ENCODE peak calls at places on chromosome 2, in four cellular contexts. I is glutamatergic neuron, J is IMR-90, N is neural progenitor cell. U is an unnamed sample.

GRCh38 chr2:3650140-3650944 is 7.7 kb upstream of the ALLC start:
- DNase-seq in I (no peak), J (no peak), N (no peak), U (no peak)

GRCh38 chr2:99066075-99066557 is 75.4 kb upstream of the C2orf15 start:
- DNase-seq in I (no peak), J (peak; percentile 38), N (peak; percentile 43), U (no peak)

GRCh38 chr2:212794471-212794870 is 255.9 kb upstream of the ERBB4 start:
- DNase-seq in I (no peak), J (no peak), N (no peak), U (no peak)

GRCh38 chr2:111519074-111519473 is 364.9 kb downstream of the ANAPC1 start:
- DNase-seq in I (no peak), J (no peak), N (no peak), U (no peak)

GRCh38 chr2:42922790-42923631 is 130.6 kb upstream of the HAAO start:
- DNase-seq in I (no peak), J (peak; percentile 81), N (no peak), U (no peak)

GRCh38 chr2:162333968-162334367 is 10.0 kb upstream of the GCA start:
- DNase-seq in I (no peak), J (peak; percentile 33), N (peak; percentile 42), U (no peak)

GRCh38 chr2:105641389-105641811 is 103.3 kb upstream of the NCK2 start:
- DNase-seq in I (peak; percentile 23), J (no peak), N (no peak), U (no peak)

GRCh38 chr2:197450485-197450884 is 2.9 kb upstream of the COQ10B start:
- DNase-seq in I (no peak), J (no peak), N (no peak), U (no peak)

GRCh38 chr2:48200591-48201293 is 294.4 kb upstream of the FBXO11 start:
- DNase-seq in I (no peak), J (no peak), N (no peak), U (no peak)

GRCh38 chr2:84924173-84925106 is 19.0 kb downstream of the TMSB10 start:
- DNase-seq in I (no peak), J (peak; percentile 30), N (peak; percentile 44), U (no peak)

GRCh38 chr2:217261452-217261851 is 401.6 kb upstream of the TNP1 start:
- DNase-seq in I (no peak), J (peak; percentile 61), N (no peak), U (no peak)

GRCh38 chr2:113083311-113083710 is 15.5 kb downstream of the IL1F10 start:
- DNase-seq in I (no peak), J (no peak), N (no peak), U (no peak)

GRCh38 chr2:32977228-32977758 is 30.5 kb downstream of the LTBP1 start:
- DNase-seq in I (no peak), J (no peak), N (no peak), U (no peak)

GRCh38 chr2:3662239-3662638 is 4.2 kb downstream of the ALLC start:
- DNase-seq in I (no peak), J (no peak), N (no peak), U (no peak)

GRCh38 chr2:104685591-104685990 is 168.3 kb upstream of the POU3F3 start:
- DNase-seq in I (no peak), J (no peak), N (no peak), U (no peak)

GRCh38 chr2:96604104-96604503 is 34.0 kb downstream of the KANSL3 start:
- DNase-seq in I (peak; percentile 29), J (no peak), N (peak; percentile 23), U (no peak)
- TF ChIP-seq CTCF in I (no peak), J (no peak), N (peak; percentile 25), U (no peak)

GRCh38 chr2:135048122-135048521 is 875 bp upstream of the MAP3K19 start:
- DNase-seq in I (no peak), J (no peak), N (no peak), U (no peak)

GRCh38 chr2:135037831-135038230 is 9.4 kb downstream of the MAP3K19 start:
- DNase-seq in I (no peak), J (peak; percentile 48), N (no peak), U (no peak)

GRCh38 chr2:135047295-135047694 is at the start of gene MAP3K19:
- DNase-seq in I (no peak), J (no peak), N (no peak), U (no peak)

DNA sequence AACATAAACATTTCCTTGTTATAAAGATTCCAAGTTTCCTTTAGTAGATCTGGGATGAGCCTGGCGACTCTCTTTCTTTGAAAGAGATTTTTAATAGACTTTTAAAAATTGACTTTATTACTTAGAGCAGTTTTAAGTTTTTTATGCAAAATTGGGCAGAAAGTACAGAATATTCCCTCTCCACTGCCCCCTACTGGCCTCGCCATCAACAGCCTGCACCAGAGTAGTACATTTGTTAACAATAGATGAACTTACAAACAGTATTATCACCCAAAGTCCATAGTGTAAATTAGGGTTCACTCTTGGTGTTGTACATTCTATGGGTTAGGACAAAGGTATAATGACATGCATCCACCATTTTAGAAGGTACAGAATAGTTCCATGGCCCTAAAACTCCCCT is 3.9 kb downstream of the MAP3K19 start:
- DNase-seq in I (peak; percentile 18), J (no peak), N (no peak), U (no peak)
- TF ChIP-seq CTCF in I (peak; percentile 68), J (peak; percentile 38), N (peak; percentile 63), U (no peak)

GRCh38 chr2:157182204-157182709 is 75.2 kb upstream of the GALNT5 start:
- DNase-seq in I (no peak), J (peak; percentile 72), N (no peak), U (no peak)

GRCh38 chr2:157179706-157180105 is 77.8 kb upstream of the GALNT5 start:
- DNase-seq in I (no peak), J (no peak), N (no peak), U (no peak)

GRCh38 chr2:157176602-157177001 is 80.9 kb upstream of the GALNT5 start:
- DNase-seq in I (no peak), J (no peak), N (no peak), U (no peak)

GRCh38 chr2:157181234-157181633 is 76.3 kb upstream of the GALNT5 start:
- DNase-seq in I (no peak), J (peak; percentile 42), N (no peak), U (no peak)

DNA sequence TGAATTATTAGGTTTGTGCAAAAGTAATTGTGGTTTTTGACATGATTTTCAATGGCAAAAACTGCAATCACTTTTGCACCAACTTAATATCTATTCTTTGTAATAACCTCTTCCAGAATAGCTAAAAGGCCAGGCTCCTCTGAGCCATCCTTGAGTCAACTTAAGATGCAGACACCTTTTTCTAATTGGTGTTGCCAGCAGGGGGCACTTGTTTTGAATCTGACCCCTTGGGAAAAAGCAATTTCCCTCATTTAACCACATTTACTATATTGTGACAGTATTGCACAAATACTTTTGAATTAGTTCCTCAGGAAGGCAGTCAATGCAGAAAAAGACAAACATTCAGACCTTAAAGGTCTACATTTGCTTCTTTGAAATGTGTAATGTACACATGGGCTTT is 78.6 kb upstream of the GALNT5 start:
- DNase-seq in I (no peak), J (no peak), N (no peak), U (no peak)
- TF ChIP-seq CTCF in I (peak; percentile 28), J (peak; percentile 10), N (peak; percentile 36), U (no peak)

GRCh38 chr2:203693242-203693879 is 13.1 kb upstream of the CD28 start:
- DNase-seq in I (no peak), J (no peak), N (no peak), U (no peak)
- TF ChIP-seq CTCF in I (no peak), J (no peak), N (no peak), U (no peak)

GRCh38 chr2:239291505-239292350 is 109.1 kb downstream of the HDAC4 start:
- DNase-seq in I (peak; percentile 34), J (no peak), N (peak; percentile 95), U (no peak)

GRCh38 chr2:239289545-239289944 is 111.3 kb downstream of the HDAC4 start:
- DNase-seq in I (no peak), J (no peak), N (no peak), U (no peak)

GRCh38 chr2:239292531-239292930 is 108.3 kb downstream of the HDAC4 start:
- DNase-seq in I (no peak), J (no peak), N (no peak), U (no peak)

GRCh38 chr2:239288951-239289481 is 111.8 kb downstream of the HDAC4 start:
- DNase-seq in I (peak; percentile 46), J (no peak), N (peak; percentile 60), U (no peak)

DNA sequence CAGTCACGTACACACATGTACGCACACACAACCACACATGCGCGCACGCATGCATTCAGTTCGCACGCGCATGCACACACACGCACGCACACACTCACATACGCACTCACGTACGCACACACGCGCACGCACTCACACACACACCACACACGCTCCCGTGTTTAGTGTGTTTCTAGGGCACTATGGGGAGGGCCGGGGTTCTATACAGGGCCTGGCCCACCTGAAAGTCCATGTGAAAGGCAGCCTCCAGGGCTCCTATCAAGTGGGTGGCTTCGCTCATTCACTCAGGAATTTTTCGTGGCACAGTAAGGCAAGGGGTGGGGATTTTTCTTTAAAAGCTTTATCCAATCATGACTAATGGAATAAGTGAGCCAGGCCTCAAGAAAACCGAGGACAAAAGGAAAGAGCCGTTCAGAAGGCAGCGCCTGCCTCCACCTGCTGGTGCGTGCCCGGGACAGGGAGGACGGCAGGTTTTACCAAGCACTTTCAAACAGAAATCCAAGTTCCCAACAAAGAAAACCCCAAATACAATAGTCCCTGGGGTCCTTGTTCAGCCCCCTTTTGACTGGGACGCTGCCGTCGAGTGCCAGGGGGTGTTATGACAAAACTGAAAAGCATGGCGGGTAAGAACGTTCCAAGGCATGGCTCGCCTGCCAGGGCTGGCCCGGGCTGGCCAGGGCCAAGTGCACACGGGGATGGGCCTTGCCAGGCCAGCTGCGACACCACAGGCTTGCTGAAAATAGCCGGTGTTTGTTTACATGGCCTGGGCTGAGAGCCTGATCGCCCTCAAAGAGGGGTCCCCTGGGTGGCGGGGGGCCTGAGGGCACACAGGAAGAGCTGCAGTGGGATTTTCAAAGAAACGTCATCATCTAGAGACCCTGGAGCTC is 110.0 kb downstream of the HDAC4 start:
- DNase-seq in I (peak; percentile 54), J (no peak), N (peak; percentile 82), U (no peak)
- TF ChIP-seq CTCF in I (no peak), J (peak; percentile 12), N (peak; percentile 28), U (no peak)

GRCh38 chr2:26314243-26314642 is 31.7 kb upstream of the SELENOI start:
- DNase-seq in I (no peak), J (no peak), N (peak; percentile 48), U (no peak)
- TF ChIP-seq CTCF in I (no peak), J (no peak), N (peak; percentile 45), U (no peak)

GRCh38 chr2:44342854-44343253 is 18.4 kb downstream of the PREPL start:
- DNase-seq in I (no peak), J (peak; percentile 7), N (peak; percentile 39), U (no peak)
- TF ChIP-seq CTCF in I (peak; percentile 8), J (no peak), N (peak; percentile 54), U (no peak)

GRCh38 chr2:232230557-232230956 is 148.0 kb upstream of the ALPP start:
- DNase-seq in I (peak; percentile 36), J (peak; percentile 17), N (peak; percentile 63), U (no peak)
- TF ChIP-seq CTCF in I (no peak), J (peak; percentile 18), N (peak; percentile 56), U (no peak)

U was measured in activated B cell treated with CpG ODN at 0.5 μM for 24 hours.